ENCODE peak calls at places on chromosomes 6 and 20, in four cellular contexts. H, B, J and I are unnamed samples.

GRCh38 chr6:107033136-107033535 is 5.1 kb downstream of the MTRES1 start:
- DNase-seq in H (no peak), B (no peak), J (no peak), I (no peak)

GRCh38 chr20:44910690-44911262 is 916 bp downstream of the PABPC1L start:
- DNase-seq in H (no peak), B (no peak), J (no peak), I (no peak)

GRCh38 chr20:20820104-20820503 is 107.7 kb upstream of the RALGAPA2 start:
- DNase-seq in H (no peak), B (no peak), J (no peak), I (peak; percentile 34)

GRCh38 chr20:58293453-58293852 is 16.1 kb upstream of the RAB22A start:
- DNase-seq in H (no peak), B (no peak), J (no peak), I (peak; percentile 29)

GRCh38 chr6:108661430-108661829 is 100.7 kb downstream of the FOXO3 start:
- DNase-seq in H (peak; percentile 27), B (peak; percentile 37), J (no peak), I (no peak)

GRCh38 chr6:55882731-55883595 is 7.6 kb upstream of the BMP5 start:
- DNase-seq in H (peak; percentile 40), B (peak; percentile 84), J (no peak), I (no peak)

GRCh38 chr6:167141667-167142432 is 15.9 kb downstream of the GPR31 start:
- DNase-seq in H (no peak), B (peak; percentile 31), J (peak; percentile 15), I (peak; percentile 71)

GRCh38 chr6:66361886-66362285 is 654.9 kb upstream of the EYS start:
- DNase-seq in H (no peak), B (no peak), J (no peak), I (no peak)

GRCh38 chr6:151263967-151264366 is 24.2 kb downstream of the AKAP12 start:
- DNase-seq in H (no peak), B (peak; percentile 37), J (no peak), I (no peak)

GRCh38 chr6:134882426-134883038 is 67.4 kb downstream of the ALDH8A1 start:
- DNase-seq in H (peak; percentile 50), B (peak; percentile 93), J (peak; percentile 40), I (peak; percentile 72)

GRCh38 chr6:109296305-109296915 is 85.9 kb downstream of the CD164 start:
- DNase-seq in H (no peak), B (no peak), J (peak; percentile 24), I (no peak)

GRCh38 chr20:47733892-47734291 is 51.4 kb downstream of the SULF2 start:
- DNase-seq in H (no peak), B (no peak), J (no peak), I (no peak)

GRCh38 chr6:47080083-47080596 is 38.0 kb upstream of the ADGRF1 start:
- DNase-seq in H (no peak), B (no peak), J (no peak), I (no peak)

GRCh38 chr6:28794175-28795002 is 129.4 kb downstream of the TRIM27 start:
- DNase-seq in H (no peak), B (peak; percentile 58), J (no peak), I (no peak)

GRCh38 chr20:6802227-6802626 is 34.7 kb downstream of the BMP2 start:
- DNase-seq in H (no peak), B (no peak), J (no peak), I (no peak)

GRCh38 chr6:153231048-153231635 is 100.1 kb upstream of the RGS17 start:
- DNase-seq in H (no peak), B (peak; percentile 63), J (no peak), I (peak; percentile 81)

GRCh38 chr20:37296371-37296770 is 6.9 kb downstream of the MANBAL start:
- DNase-seq in H (no peak), B (no peak), J (no peak), I (no peak)

GRCh38 chr6:17413313-17413750 is 19.9 kb downstream of the CAP2 start:
- DNase-seq in H (no peak), B (peak; percentile 49), J (no peak), I (no peak)

GRCh38 chr20:45817652-45818194 is 5.3 kb downstream of the UBE2C start:
- DNase-seq in H (peak; percentile 66), B (peak; percentile 66), J (no peak), I (no peak)

GRCh38 chr6:168525926-168526630 is 85.1 kb downstream of the SMOC2 start:
- DNase-seq in H (no peak), B (no peak), J (no peak), I (no peak)

GRCh38 chr6:105484238-105485161 is 81.6 kb upstream of the PREP start:
- DNase-seq in H (no peak), B (peak; percentile 59), J (no peak), I (no peak)

GRCh38 chr6:169984181-169985120 is 233.0 kb downstream of the ERMARD start:
- DNase-seq in H (no peak), B (no peak), J (no peak), I (no peak)

GRCh38 chr6:13559251-13559650 is 15.2 kb upstream of the SIRT5 start:
- DNase-seq in H (no peak), B (no peak), J (no peak), I (no peak)

GRCh38 chr6:118889163-118889562 is 4.8 kb upstream of the ASF1A start:
- DNase-seq in H (no peak), B (no peak), J (no peak), I (no peak)

GRCh38 chr6:3385660-3386151 is 71.1 kb downstream of the SLC22A23 start:
- DNase-seq in H (no peak), B (peak; percentile 46), J (peak; percentile 54), I (no peak)

GRCh38 chr6:106063448-106063850 is 22.7 kb upstream of the PRDM1 start:
- DNase-seq in H (no peak), B (peak; percentile 3), J (no peak), I (no peak)

GRCh38 chr6:7726416-7727149 is 684 bp downstream of the BMP6 start:
- DNase-seq in H (no peak), B (no peak), J (no peak), I (peak; percentile 35)

GRCh38 chr6:80502871-80503270 is 396.4 kb downstream of the BCKDHB start:
- DNase-seq in H (no peak), B (no peak), J (no peak), I (no peak)

GRCh38 chr20:38032585-38033329 is 499 bp downstream of the TTI1 start:
- DNase-seq in H (no peak), B (no peak), J (no peak), I (no peak)

GRCh38 chr6:133833905-133834304 is 55.0 kb upstream of the TCF21 start:
- DNase-seq in H (no peak), B (peak; percentile 67), J (no peak), I (no peak)

GRCh38 chr20:20373046-20373706 is 5.3 kb downstream of the INSM1 start:
- DNase-seq in H (no peak), B (peak; percentile 12), J (no peak), I (no peak)

GRCh38 chr6:46983007-46983411 is 59.1 kb downstream of the ADGRF1 start:
- DNase-seq in H (no peak), B (no peak), J (peak; percentile 6), I (no peak)

GRCh38 chr20:5557123-5557522 is 193.1 kb upstream of the SHLD1 start:
- DNase-seq in H (no peak), B (peak; percentile 68), J (peak; percentile 16), I (peak; percentile 31)

GRCh38 chr6:134372603-134373281 is 54.8 kb upstream of the SGK1 start:
- DNase-seq in H (peak; percentile 44), B (peak; percentile 89), J (peak; percentile 44), I (no peak)

GRCh38 chr6:18259675-18260447 is 4.5 kb downstream of the DEK start:
- DNase-seq in H (no peak), B (no peak), J (no peak), I (no peak)

GRCh38 chr6:76852776-76853175 is 610.5 kb downstream of the HTR1B start:
- DNase-seq in H (no peak), B (peak; percentile 41), J (no peak), I (no peak)

GRCh38 chr6:167401525-167402194 is 76.8 kb downstream of the TTLL2 start:
- DNase-seq in H (no peak), B (no peak), J (no peak), I (no peak)

GRCh38 chr6:111052171-111052570 is 35.1 kb upstream of the SLC16A10 start:
- DNase-seq in H (no peak), B (no peak), J (no peak), I (no peak)

GRCh38 chr6:160431231-160431630 is 83.1 kb downstream of the SLC22A3 start:
- DNase-seq in H (peak; percentile 66), B (peak; percentile 100), J (no peak), I (no peak)

GRCh38 chr20:35277531-35278395 is at the start of gene MMP24OS:
- DNase-seq in H (peak; percentile 49), B (peak; percentile 89), J (peak; percentile 87), I (peak; percentile 93)
- TF ChIP-seq CTCF in H (peak; percentile 42), B (peak; percentile 16), J (peak; percentile 8), I (no peak)

GRCh38 chr6:99790679-99791078 is 184.0 kb downstream of the PRDM13 start:
- DNase-seq in H (no peak), B (no peak), J (no peak), I (no peak)
- TF ChIP-seq CTCF in H (no peak), B (peak; percentile 14), J (no peak), I (no peak)

GRCh38 chr20:50040432-50041237 is 57.9 kb downstream of the SNAI1 start:
- DNase-seq in H (no peak), B (no peak), J (no peak), I (no peak)

GRCh38 chr20:50042370-50043313 is 59.9 kb downstream of the SNAI1 start:
- DNase-seq in H (no peak), B (no peak), J (no peak), I (no peak)

GRCh38 chr20:50041238-50041915 is 58.6 kb downstream of the SNAI1 start:
- DNase-seq in H (no peak), B (no peak), J (no peak), I (no peak)

GRCh38 chr20:50043573-50044352 is 61.0 kb downstream of the SNAI1 start:
- DNase-seq in H (no peak), B (no peak), J (no peak), I (no peak)

DNA sequence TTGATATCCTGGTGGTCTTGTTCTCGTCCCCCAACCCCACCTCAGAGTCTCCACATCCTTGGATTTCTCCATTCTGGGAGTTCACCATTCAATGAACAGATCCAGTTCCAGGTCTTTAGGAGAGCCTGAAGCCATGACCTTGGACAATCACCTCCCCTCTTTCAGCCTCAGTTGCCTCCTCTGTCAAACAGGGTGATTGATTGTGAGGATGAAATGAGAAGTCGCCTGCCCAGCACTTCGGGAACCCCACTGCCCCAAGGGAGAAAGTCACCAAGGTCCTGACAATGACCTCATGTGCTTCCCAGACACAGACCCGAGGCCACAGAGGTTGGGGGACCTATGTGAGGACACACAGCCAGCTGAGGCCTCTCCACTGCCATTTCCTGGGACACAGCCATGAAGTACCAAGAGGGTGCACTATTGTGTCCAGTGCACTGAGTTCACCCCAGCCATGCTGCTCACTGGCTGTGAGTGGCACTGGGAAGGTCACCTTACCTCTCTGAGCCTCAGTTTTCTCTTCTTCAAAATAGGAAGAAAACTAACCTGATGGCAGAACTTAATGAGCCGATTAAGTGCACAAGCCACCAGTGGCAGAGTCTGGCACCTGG is 61.7 kb downstream of the SNAI1 start:
- DNase-seq in H (no peak), B (no peak), J (no peak), I (no peak)
- TF ChIP-seq CTCF in H (no peak), B (no peak), J (no peak), I (no peak)

GRCh38 chr6:137878810-137879285 is 11.8 kb downstream of the TNFAIP3 start:
- DNase-seq in H (no peak), B (no peak), J (peak; percentile 19), I (peak; percentile 82)
- TF ChIP-seq CTCF in H (peak; percentile 21), B (no peak), J (no peak), I (peak; percentile 43)